ENCODE peak calls at places on chromosomes 3 and 15, in ten cellular contexts. One of them, this sample, is unnamed.

GRCh38 chr3:113354307-113354706 is 87.0 kb downstream of the CFAP44 start:
- DNase-seq in tibial artery: no peak
- DNase-seq in glutamatergic neuron: no peak
- DNase-seq in neural progenitor cell: no peak
- DNase-seq in astrocyte of the cerebellum: no peak
- DNase-seq in heart right ventricle: no peak
- DNase-seq in Peyer's patch: no peak
- DNase-seq in fibroblast of pulmonary artery: peak; percentile 3
- DNase-seq in CD4-positive, alpha-beta T cell: no peak
- DNase-seq in PC-3: peak; percentile 29
- DNase-seq in this sample: no peak

GRCh38 chr3:119637679-119638525 is 22.5 kb downstream of the POPDC2 start:
- DNase-seq in tibial artery: no peak
- DNase-seq in glutamatergic neuron: no peak
- DNase-seq in neural progenitor cell: no peak
- DNase-seq in astrocyte of the cerebellum: peak; percentile 52
- DNase-seq in heart right ventricle: no peak
- DNase-seq in Peyer's patch: no peak
- DNase-seq in fibroblast of pulmonary artery: peak; percentile 88
- DNase-seq in CD4-positive, alpha-beta T cell: no peak
- DNase-seq in PC-3: peak; percentile 90
- DNase-seq in this sample: no peak

GRCh38 chr3:380801-381200 is 184.2 kb downstream of the CHL1 start:
- DNase-seq in tibial artery: no peak
- DNase-seq in glutamatergic neuron: no peak
- DNase-seq in neural progenitor cell: no peak
- DNase-seq in astrocyte of the cerebellum: no peak
- DNase-seq in heart right ventricle: no peak
- DNase-seq in Peyer's patch: no peak
- DNase-seq in fibroblast of pulmonary artery: no peak
- DNase-seq in CD4-positive, alpha-beta T cell: no peak
- DNase-seq in PC-3: peak; percentile 63
- DNase-seq in this sample: no peak

GRCh38 chr3:196323016-196323415 is 5.0 kb upstream of the DYNLT2B start:
- DNase-seq in tibial artery: no peak
- DNase-seq in glutamatergic neuron: no peak
- DNase-seq in neural progenitor cell: no peak
- DNase-seq in astrocyte of the cerebellum: no peak
- DNase-seq in heart right ventricle: no peak
- DNase-seq in Peyer's patch: no peak
- DNase-seq in fibroblast of pulmonary artery: no peak
- DNase-seq in CD4-positive, alpha-beta T cell: no peak
- DNase-seq in PC-3: no peak
- DNase-seq in this sample: no peak

GRCh38 chr3:49024449-49024848 is 2.5 kb downstream of the NDUFAF3 start:
- DNase-seq in tibial artery: no peak
- DNase-seq in glutamatergic neuron: no peak
- DNase-seq in neural progenitor cell: no peak
- DNase-seq in astrocyte of the cerebellum: no peak
- DNase-seq in heart right ventricle: no peak
- DNase-seq in Peyer's patch: no peak
- DNase-seq in fibroblast of pulmonary artery: no peak
- DNase-seq in CD4-positive, alpha-beta T cell: no peak
- DNase-seq in PC-3: no peak
- DNase-seq in this sample: no peak

GRCh38 chr15:60933914-60934885 is 294.9 kb downstream of the RORA start:
- DNase-seq in tibial artery: no peak
- DNase-seq in glutamatergic neuron: no peak
- DNase-seq in neural progenitor cell: no peak
- DNase-seq in astrocyte of the cerebellum: no peak
- DNase-seq in heart right ventricle: no peak
- DNase-seq in Peyer's patch: no peak
- DNase-seq in fibroblast of pulmonary artery: no peak
- DNase-seq in CD4-positive, alpha-beta T cell: no peak
- DNase-seq in PC-3: no peak
- DNase-seq in this sample: no peak

GRCh38 chr15:72117448-72117697 is 577 bp downstream of the MYO9A start:
- DNase-seq in tibial artery: peak; percentile 80
- DNase-seq in glutamatergic neuron: peak; percentile 80
- DNase-seq in neural progenitor cell: peak; percentile 90
- DNase-seq in astrocyte of the cerebellum: peak; percentile 27
- DNase-seq in heart right ventricle: peak; percentile 70
- DNase-seq in Peyer's patch: no peak
- DNase-seq in fibroblast of pulmonary artery: peak; percentile 82
- DNase-seq in CD4-positive, alpha-beta T cell: peak; percentile 52
- DNase-seq in PC-3: peak; percentile 68
- DNase-seq in this sample: peak; percentile 80

GRCh38 chr3:119810018-119810435 is 28.1 kb downstream of the NR1I2 start:
- DNase-seq in tibial artery: no peak
- DNase-seq in glutamatergic neuron: peak; percentile 37
- DNase-seq in neural progenitor cell: no peak
- DNase-seq in astrocyte of the cerebellum: no peak
- DNase-seq in heart right ventricle: no peak
- DNase-seq in Peyer's patch: no peak
- DNase-seq in fibroblast of pulmonary artery: peak; percentile 31
- DNase-seq in CD4-positive, alpha-beta T cell: peak; percentile 43
- DNase-seq in PC-3: no peak
- DNase-seq in this sample: no peak

GRCh38 chr3:55297706-55298105 is 189.4 kb downstream of the WNT5A start:
- DNase-seq in tibial artery: no peak
- DNase-seq in glutamatergic neuron: no peak
- DNase-seq in neural progenitor cell: no peak
- DNase-seq in astrocyte of the cerebellum: no peak
- DNase-seq in heart right ventricle: no peak
- DNase-seq in Peyer's patch: no peak
- DNase-seq in fibroblast of pulmonary artery: no peak
- DNase-seq in CD4-positive, alpha-beta T cell: no peak
- DNase-seq in PC-3: no peak
- DNase-seq in this sample: no peak

GRCh38 chr3:43144811-43145490 is 39.1 kb upstream of the POMGNT2 start:
- DNase-seq in tibial artery: no peak
- DNase-seq in glutamatergic neuron: no peak
- DNase-seq in neural progenitor cell: no peak
- DNase-seq in astrocyte of the cerebellum: no peak
- DNase-seq in heart right ventricle: no peak
- DNase-seq in Peyer's patch: no peak
- DNase-seq in fibroblast of pulmonary artery: peak; percentile 83
- DNase-seq in CD4-positive, alpha-beta T cell: no peak
- DNase-seq in PC-3: peak; percentile 76
- DNase-seq in this sample: no peak

GRCh38 chr15:98689431-98689861 is 41.1 kb downstream of the IGF1R start:
- DNase-seq in tibial artery: no peak
- DNase-seq in glutamatergic neuron: no peak
- DNase-seq in neural progenitor cell: no peak
- DNase-seq in astrocyte of the cerebellum: no peak
- DNase-seq in heart right ventricle: no peak
- DNase-seq in Peyer's patch: no peak
- DNase-seq in fibroblast of pulmonary artery: peak; percentile 49
- DNase-seq in CD4-positive, alpha-beta T cell: no peak
- DNase-seq in PC-3: peak; percentile 52
- DNase-seq in this sample: no peak

GRCh38 chr15:77901921-77902750 is 175.4 kb downstream of the TBC1D2B start:
- DNase-seq in tibial artery: peak; percentile 6
- DNase-seq in glutamatergic neuron: peak; percentile 55
- DNase-seq in neural progenitor cell: peak; percentile 44
- DNase-seq in astrocyte of the cerebellum: no peak
- DNase-seq in heart right ventricle: no peak
- DNase-seq in Peyer's patch: peak; percentile 15
- DNase-seq in fibroblast of pulmonary artery: no peak
- DNase-seq in CD4-positive, alpha-beta T cell: no peak
- DNase-seq in PC-3: no peak
- DNase-seq in this sample: peak; percentile 26

GRCh38 chr15:85800460-85801123 is 5.9 kb upstream of the KLHL25 start:
- DNase-seq in tibial artery: no peak
- DNase-seq in glutamatergic neuron: no peak
- DNase-seq in neural progenitor cell: no peak
- DNase-seq in astrocyte of the cerebellum: peak; percentile 36
- DNase-seq in heart right ventricle: peak; percentile 70
- DNase-seq in Peyer's patch: peak; percentile 86
- DNase-seq in fibroblast of pulmonary artery: peak; percentile 39
- DNase-seq in CD4-positive, alpha-beta T cell: no peak
- DNase-seq in PC-3: peak; percentile 93
- DNase-seq in this sample: no peak
- TF ChIP-seq CTCF in tibial artery: no peak
- TF ChIP-seq CTCF in glutamatergic neuron: no peak
- TF ChIP-seq CTCF in neural progenitor cell: no peak
- TF ChIP-seq CTCF in astrocyte of the cerebellum: no peak
- TF ChIP-seq CTCF in heart right ventricle: peak; percentile 48
- TF ChIP-seq CTCF in Peyer's patch: peak; percentile 13
- TF ChIP-seq CTCF in fibroblast of pulmonary artery: no peak
- TF ChIP-seq CTCF in CD4-positive, alpha-beta T cell: no peak
- TF ChIP-seq CTCF in PC-3: peak; percentile 40
- TF ChIP-seq CTCF in this sample: no peak

GRCh38 chr3:123641505-123641904 is 56.7 kb upstream of the HACD2 start:
- DNase-seq in tibial artery: no peak
- DNase-seq in glutamatergic neuron: no peak
- DNase-seq in neural progenitor cell: no peak
- DNase-seq in astrocyte of the cerebellum: no peak
- DNase-seq in heart right ventricle: no peak
- DNase-seq in Peyer's patch: no peak
- DNase-seq in fibroblast of pulmonary artery: no peak
- DNase-seq in CD4-positive, alpha-beta T cell: no peak
- DNase-seq in PC-3: no peak
- DNase-seq in this sample: no peak

GRCh38 chr3:123640311-123641083 is 55.6 kb upstream of the HACD2 start:
- DNase-seq in tibial artery: no peak
- DNase-seq in glutamatergic neuron: no peak
- DNase-seq in neural progenitor cell: no peak
- DNase-seq in astrocyte of the cerebellum: no peak
- DNase-seq in heart right ventricle: no peak
- DNase-seq in Peyer's patch: no peak
- DNase-seq in fibroblast of pulmonary artery: no peak
- DNase-seq in CD4-positive, alpha-beta T cell: no peak
- DNase-seq in PC-3: no peak
- DNase-seq in this sample: no peak

GRCh38 chr3:123642957-123643330 is 58.1 kb upstream of the HACD2 start:
- DNase-seq in tibial artery: no peak
- DNase-seq in glutamatergic neuron: no peak
- DNase-seq in neural progenitor cell: no peak
- DNase-seq in astrocyte of the cerebellum: no peak
- DNase-seq in heart right ventricle: no peak
- DNase-seq in Peyer's patch: no peak
- DNase-seq in fibroblast of pulmonary artery: no peak
- DNase-seq in CD4-positive, alpha-beta T cell: no peak
- DNase-seq in PC-3: no peak
- DNase-seq in this sample: no peak

GRCh38 chr3:123641084-123641462 is 56.2 kb upstream of the HACD2 start:
- DNase-seq in tibial artery: no peak
- DNase-seq in glutamatergic neuron: no peak
- DNase-seq in neural progenitor cell: peak; percentile 5
- DNase-seq in astrocyte of the cerebellum: no peak
- DNase-seq in heart right ventricle: no peak
- DNase-seq in Peyer's patch: no peak
- DNase-seq in fibroblast of pulmonary artery: no peak
- DNase-seq in CD4-positive, alpha-beta T cell: no peak
- DNase-seq in PC-3: no peak
- DNase-seq in this sample: no peak

DNA sequence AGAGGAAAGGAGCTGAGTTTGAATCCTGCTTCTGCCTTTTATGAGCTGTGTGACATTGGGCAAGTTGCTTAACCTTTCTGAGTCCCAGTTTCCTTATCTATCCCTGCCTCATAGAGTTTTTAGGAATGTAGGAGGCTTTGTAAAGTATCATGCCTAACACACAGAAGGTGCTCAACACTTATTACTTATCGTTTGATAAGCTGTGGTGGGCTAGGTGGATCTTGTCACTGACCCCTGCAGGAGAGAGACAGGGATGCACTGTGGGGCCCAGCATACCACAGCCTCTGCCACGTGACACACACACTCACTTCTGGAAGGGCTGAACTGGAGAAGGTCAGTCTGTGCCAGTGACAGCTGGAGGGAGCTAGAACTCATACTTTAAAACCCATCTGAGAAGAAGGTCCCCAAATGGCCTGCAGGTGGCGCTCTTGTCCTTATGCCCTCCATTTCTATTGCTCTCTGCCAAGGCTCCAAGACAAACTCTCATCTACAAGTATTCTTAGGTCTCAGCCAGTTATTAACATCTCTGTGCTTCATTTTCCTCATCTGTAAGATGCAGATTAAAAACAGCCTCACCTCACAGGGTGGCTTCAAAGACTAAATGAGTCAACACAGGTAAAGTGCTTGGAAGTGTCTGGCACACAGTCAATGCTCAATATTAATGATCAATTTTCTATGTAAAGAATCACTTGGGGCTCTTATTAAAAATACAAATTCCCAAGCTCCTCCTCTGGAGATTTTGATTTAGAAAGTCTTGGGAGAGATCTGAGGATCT is 57.5 kb upstream of the HACD2 start:
- DNase-seq in tibial artery: peak; percentile 80
- DNase-seq in glutamatergic neuron: peak; percentile 79
- DNase-seq in neural progenitor cell: peak; percentile 88
- DNase-seq in astrocyte of the cerebellum: peak; percentile 76
- DNase-seq in heart right ventricle: peak; percentile 65
- DNase-seq in Peyer's patch: peak; percentile 74
- DNase-seq in fibroblast of pulmonary artery: peak; percentile 96
- DNase-seq in CD4-positive, alpha-beta T cell: no peak
- DNase-seq in PC-3: peak; percentile 92
- DNase-seq in this sample: peak; percentile 72
- TF ChIP-seq CTCF in tibial artery: peak; percentile 80
- TF ChIP-seq CTCF in glutamatergic neuron: peak; percentile 90
- TF ChIP-seq CTCF in neural progenitor cell: peak; percentile 86
- TF ChIP-seq CTCF in astrocyte of the cerebellum: peak; percentile 84
- TF ChIP-seq CTCF in heart right ventricle: peak; percentile 73
- TF ChIP-seq CTCF in Peyer's patch: peak; percentile 73
- TF ChIP-seq CTCF in fibroblast of pulmonary artery: peak; percentile 93
- TF ChIP-seq CTCF in CD4-positive, alpha-beta T cell: peak; percentile 34
- TF ChIP-seq CTCF in PC-3: peak; percentile 99
- TF ChIP-seq CTCF in this sample: peak; percentile 72

DNA sequence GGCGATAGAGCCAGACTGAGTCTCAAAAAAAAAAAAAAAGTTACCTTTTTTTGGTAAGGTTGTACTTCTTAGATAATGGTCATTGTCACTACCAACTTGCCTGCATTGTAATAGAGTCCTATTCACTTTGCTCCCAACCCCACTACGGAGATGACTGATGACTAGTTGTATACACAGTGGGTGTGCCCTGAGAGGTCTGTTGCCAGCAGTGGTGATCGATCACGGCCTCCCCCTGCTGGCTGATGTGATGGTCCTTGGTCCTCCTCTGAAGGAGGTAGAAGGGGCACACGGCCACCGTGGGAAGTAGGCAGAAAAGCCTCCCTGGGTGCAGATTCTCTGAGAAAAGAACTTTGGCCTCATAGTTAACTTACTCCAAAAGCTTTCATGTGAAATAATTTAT is 10.7 kb downstream of the GCNT3 start:
- DNase-seq in tibial artery: no peak
- DNase-seq in glutamatergic neuron: peak; percentile 65
- DNase-seq in neural progenitor cell: peak; percentile 55
- DNase-seq in astrocyte of the cerebellum: no peak
- DNase-seq in heart right ventricle: no peak
- DNase-seq in Peyer's patch: peak; percentile 81
- DNase-seq in fibroblast of pulmonary artery: peak; percentile 60
- DNase-seq in CD4-positive, alpha-beta T cell: no peak
- DNase-seq in PC-3: peak; percentile 86
- DNase-seq in this sample: peak; percentile 53
- TF ChIP-seq CTCF in tibial artery: no peak
- TF ChIP-seq CTCF in glutamatergic neuron: peak; percentile 35
- TF ChIP-seq CTCF in neural progenitor cell: peak; percentile 58
- TF ChIP-seq CTCF in astrocyte of the cerebellum: peak; percentile 47
- TF ChIP-seq CTCF in heart right ventricle: peak; percentile 12
- TF ChIP-seq CTCF in Peyer's patch: peak; percentile 27
- TF ChIP-seq CTCF in fibroblast of pulmonary artery: peak; percentile 52
- TF ChIP-seq CTCF in CD4-positive, alpha-beta T cell: no peak
- TF ChIP-seq CTCF in PC-3: peak; percentile 70
- TF ChIP-seq CTCF in this sample: peak; percentile 43

GRCh38 chr15:70636540-70637165 is 126.7 kb downstream of the UACA start:
- DNase-seq in tibial artery: no peak
- DNase-seq in glutamatergic neuron: no peak
- DNase-seq in neural progenitor cell: peak; percentile 37
- DNase-seq in astrocyte of the cerebellum: no peak
- DNase-seq in heart right ventricle: no peak
- DNase-seq in Peyer's patch: no peak
- DNase-seq in fibroblast of pulmonary artery: peak; percentile 33
- DNase-seq in CD4-positive, alpha-beta T cell: no peak
- DNase-seq in PC-3: peak; percentile 52
- DNase-seq in this sample: no peak
- TF ChIP-seq CTCF in tibial artery: no peak
- TF ChIP-seq CTCF in glutamatergic neuron: no peak
- TF ChIP-seq CTCF in neural progenitor cell: peak; percentile 50
- TF ChIP-seq CTCF in astrocyte of the cerebellum: peak; percentile 74
- TF ChIP-seq CTCF in heart right ventricle: peak; percentile 31
- TF ChIP-seq CTCF in Peyer's patch: no peak
- TF ChIP-seq CTCF in fibroblast of pulmonary artery: peak; percentile 43
- TF ChIP-seq CTCF in CD4-positive, alpha-beta T cell: no peak
- TF ChIP-seq CTCF in PC-3: peak; percentile 72
- TF ChIP-seq CTCF in this sample: peak; percentile 15